ENCODE peak calls at places on chromosomes 11 and 22, in eight cellular contexts. J, P, W, L, T, B, F and V are unnamed samples.

GRCh38 chr11:134913391-134913790 is 501.3 kb upstream of the B3GAT1 start:
- DNase-seq in P (no peak), B (no peak), J (no peak), T (no peak), L (no peak), W (no peak), F (no peak), V (no peak)

GRCh38 chr11:59261150-59261549 is 48.4 kb upstream of the MPEG1 start:
- DNase-seq in P (no peak), L (no peak), B (no peak), F (no peak), J (no peak), W (no peak), T (no peak), V (no peak)

GRCh38 chr22:26318975-26319374 is 110.1 kb upstream of the ASPHD2 start:
- DNase-seq in W (peak; percentile 83), T (no peak), F (no peak), L (no peak), P (no peak), J (no peak), B (peak; percentile 32), V (peak; percentile 43)

GRCh38 chr11:36037031-36037430 is 93.2 kb downstream of the LDLRAD3 start:
- DNase-seq in W (no peak), F (no peak), B (peak; percentile 51), P (no peak), J (no peak), T (no peak), L (no peak), V (no peak)

GRCh38 chr11:129446572-129446971 is 70.9 kb downstream of the BARX2 start:
- DNase-seq in J (no peak), B (no peak), L (no peak), W (no peak), F (no peak), T (no peak), P (no peak), V (no peak)

GRCh38 chr11:64343740-64344133 is 3.7 kb downstream of the CCDC88B start:
- DNase-seq in P (no peak), B (peak; percentile 30), T (no peak), F (peak; percentile 80), J (no peak), L (peak; percentile 44), W (no peak), V (peak; percentile 86)

GRCh38 chr11:68447015-68447801 is 13.3 kb upstream of the PPP6R3 start:
- DNase-seq in T (peak; percentile 69), J (peak; percentile 35), P (peak; percentile 84), B (peak; percentile 78), W (peak; percentile 94), F (peak; percentile 95), L (peak; percentile 82), V (peak; percentile 97)

GRCh38 chr11:61446211-61446651 is 16.3 kb downstream of the SDHAF2 start:
- DNase-seq in B (peak; percentile 98), T (peak; percentile 41), L (peak; percentile 88), F (peak; percentile 92), J (peak; percentile 73), P (peak; percentile 95), W (peak; percentile 95), V (peak; percentile 90)

GRCh38 chr22:40084246-40084645 is 89.5 kb downstream of the FAM83F start:
- DNase-seq in B (no peak), T (no peak), L (no peak), P (no peak), W (no peak), J (no peak), F (no peak), V (no peak)

GRCh38 chr11:34149786-34150185 is 44.4 kb downstream of the NAT10 start:
- DNase-seq in P (no peak), J (no peak), W (peak; percentile 61), B (peak; percentile 7), F (peak; percentile 49), T (no peak), L (no peak), V (peak; percentile 91)

GRCh38 chr11:74520316-74520715 is 26.8 kb upstream of the LIPT2 start:
- DNase-seq in P (no peak), T (no peak), W (no peak), L (no peak), J (no peak), F (no peak), B (no peak), V (no peak)

GRCh38 chr22:20180245-20180630 is 29.4 kb upstream of the CCDC188 start:
- DNase-seq in F (no peak), T (no peak), L (no peak), J (no peak), P (no peak), W (peak; percentile 39), B (no peak), V (peak; percentile 87)

DNA sequence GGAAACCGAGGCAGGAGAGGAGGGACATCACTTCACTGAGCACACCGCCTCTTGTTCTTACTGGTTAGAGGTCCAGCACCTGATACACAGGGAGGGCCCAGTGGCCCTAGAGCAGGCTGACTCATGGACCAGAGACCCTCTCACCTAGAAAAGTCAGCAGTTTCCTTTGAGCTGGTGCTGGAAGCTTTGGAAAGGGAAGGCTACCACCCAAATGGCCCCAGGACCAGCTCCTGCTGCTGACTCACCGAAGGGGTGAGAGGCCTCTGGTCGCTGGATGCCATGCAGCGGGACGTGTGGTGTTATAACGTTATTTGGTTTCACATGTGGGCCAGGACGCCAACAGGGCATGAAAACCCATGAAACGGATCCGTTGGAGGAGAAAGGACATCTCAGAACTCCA is 3.8 kb downstream of the NADSYN1 start:
- DNase-seq in W (no peak), L (no peak), F (no peak), T (no peak), J (no peak), B (no peak), P (no peak), V (no peak)
- H3K36me3 ChIP-seq in W (peaks cover 13% of the 10 kb centered on the region), L (peaks cover 69% of the 10 kb centered on the region), F (peaks cover 70% of the 10 kb centered on the region), T (peaks cover 75% of the 10 kb centered on the region), J (peaks cover 30% of the 10 kb centered on the region), B (peaks cover 35% of the 10 kb centered on the region), P (peaks cover 65% of the 10 kb centered on the region), V (peaks cover 15% of the 10 kb centered on the region)

GRCh38 chr11:117426297-117426685 is 98.6 kb downstream of the CEP164 start:
- DNase-seq in L (peak; percentile 60), T (peak; percentile 41), B (peak; percentile 84), W (peak; percentile 91), F (peak; percentile 89), P (peak; percentile 69), J (peak; percentile 21), V (peak; percentile 92)
- H3K27me3 ChIP-seq in L (no peaks in the 10 kb centered on the region), T (no peaks in the 10 kb centered on the region), B (peaks cover 43% of the 10 kb centered on the region), W (no peaks in the 10 kb centered on the region), F (no peaks in the 10 kb centered on the region), P (no peaks in the 10 kb centered on the region), J (no peaks in the 10 kb centered on the region), V (no peaks in the 10 kb centered on the region)

GRCh38 chr11:16605971-16606783 is 132.3 kb upstream of the C11orf58 start:
- DNase-seq in P (peak; percentile 96), F (peak; percentile 90), W (peak; percentile 88), J (peak; percentile 74), L (peak; percentile 91), T (peak; percentile 81), B (peak; percentile 88), V (peak; percentile 82)

GRCh38 chr11:16606784-16607674 is 131.4 kb upstream of the C11orf58 start:
- DNase-seq in L (peak; percentile 28), B (no peak), W (peak; percentile 58), F (peak; percentile 84), P (peak; percentile 83), T (no peak), J (no peak), V (peak; percentile 75)

GRCh38 chr11:16609769-16610168 is 128.7 kb upstream of the C11orf58 start:
- DNase-seq in T (no peak), P (no peak), F (peak; percentile 8), L (no peak), J (no peak), B (no peak), W (peak; percentile 2), V (no peak)

GRCh38 chr11:16610213-16610737 is 128.2 kb upstream of the C11orf58 start:
- DNase-seq in T (no peak), F (no peak), J (no peak), P (no peak), W (peak; percentile 30), L (no peak), B (no peak), V (peak; percentile 18)

DNA sequence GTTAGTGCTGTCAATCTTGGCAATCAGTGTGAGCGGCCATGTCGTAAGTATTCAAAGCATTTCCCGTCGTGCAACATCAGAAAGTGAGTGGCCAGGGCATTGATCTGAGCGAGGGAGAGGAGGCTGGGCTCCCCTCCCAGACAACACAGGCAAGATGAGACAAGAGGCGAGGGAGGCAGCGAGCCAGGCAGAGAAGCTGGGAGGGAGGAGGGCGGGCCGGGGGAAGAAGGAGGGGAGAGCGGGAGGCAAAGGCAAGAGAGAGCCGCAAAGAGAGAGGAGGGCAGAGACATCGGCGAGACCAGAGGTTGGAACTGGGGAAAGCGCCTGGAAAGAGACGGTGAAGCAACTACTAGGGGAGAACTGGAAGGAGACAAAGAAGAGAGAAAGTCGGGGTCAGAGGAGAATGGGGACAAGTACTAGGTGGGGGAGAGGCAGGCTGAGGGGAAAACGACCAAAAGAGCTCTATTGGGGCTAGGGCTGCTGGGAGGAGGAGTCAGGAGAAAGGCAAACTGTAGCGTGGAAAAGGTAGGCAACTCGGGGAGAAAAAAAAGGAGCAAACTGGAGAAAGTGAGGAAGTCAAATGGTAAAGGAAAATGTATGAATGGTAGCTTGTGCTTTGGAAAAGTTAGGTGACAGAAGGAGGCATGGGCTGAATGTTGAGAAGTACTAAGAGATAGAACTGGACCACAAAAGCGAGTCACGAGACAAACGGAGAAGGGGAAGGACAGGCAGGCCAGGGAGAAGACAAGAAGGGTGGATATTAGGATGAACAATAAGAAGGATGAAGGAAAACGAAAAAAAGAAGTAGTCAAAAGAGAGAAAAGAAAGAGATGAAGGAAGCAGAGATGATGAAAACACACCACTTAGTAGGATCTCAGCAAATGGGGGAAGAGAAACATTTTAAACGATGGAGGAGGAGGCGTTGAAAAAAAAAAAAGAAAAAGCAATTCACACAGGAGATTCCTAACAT is 130.5 kb upstream of the C11orf58 start:
- DNase-seq in B (no peak), L (peak; percentile 38), T (no peak), W (peak; percentile 87), J (no peak), F (peak; percentile 79), P (peak; percentile 88), V (peak; percentile 84)
- H3K4me3 ChIP-seq in B (peak overlapping the region; percentile 33), L (peak overlapping the region; percentile 66), T (no peak overlapping the region), W (peak overlapping the region; percentile 76), J (peak overlapping the region; percentile 57), F (peak overlapping the region; percentile 39), P (peak overlapping the region; percentile 81), V (peak overlapping the region; percentile 41)

DNA sequence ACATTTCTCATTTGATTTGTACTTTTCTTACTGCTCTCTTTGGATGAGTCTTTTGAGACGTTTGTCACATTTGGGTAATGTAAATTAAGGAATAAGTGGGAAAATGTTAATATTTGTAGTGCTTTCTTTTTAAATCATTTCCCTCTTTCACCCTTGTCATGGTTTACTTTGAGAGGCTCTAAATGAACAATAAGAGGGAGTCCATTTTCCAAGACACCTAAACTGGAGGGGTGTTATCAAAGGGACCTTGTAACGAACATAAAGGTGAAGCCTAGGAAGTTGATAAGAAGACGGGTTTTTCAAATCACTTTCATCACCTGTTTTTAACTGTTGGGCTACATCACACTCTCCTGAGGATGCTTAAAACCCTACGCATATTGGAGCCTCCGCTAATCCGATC is 12.1 kb downstream of the EED start:
- DNase-seq in L (no peak), T (no peak), J (no peak), W (no peak), P (no peak), B (no peak), F (no peak), V (no peak)
- H3K36me3 ChIP-seq in L (peaks cover 62% of the 10 kb centered on the region), T (peaks cover 34% of the 10 kb centered on the region), J (peaks cover 8% of the 10 kb centered on the region), W (no peaks in the 10 kb centered on the region), P (peaks cover 19% of the 10 kb centered on the region), B (peaks cover 11% of the 10 kb centered on the region), F (peaks cover 53% of the 10 kb centered on the region), V (peaks cover 1% of the 10 kb centered on the region)